ENCODE peak calls at places on chromosomes 7 and 10, in eight cellular contexts. One of them, this sample, is unnamed.

GRCh38 chr7:55288070-55288824 is 76.9 kb upstream of the LANCL2 start:
- DNase-seq in T follicular helper cell: no peak
- DNase-seq in naive thymus-derived CD4-positive, alpha-beta T cell: no peak
- DNase-seq in esophagus muscularis mucosa: no peak
- DNase-seq in endothelial cell: no peak
- DNase-seq in right lobe of liver: no peak
- DNase-seq in mesendoderm: no peak
- DNase-seq in brain microvascular endothelial cell: no peak
- DNase-seq in this sample: no peak

GRCh38 chr7:48087349-48087748 is 1.7 kb upstream of the UPP1 start:
- DNase-seq in mesendoderm: peak; percentile 55
- DNase-seq in brain microvascular endothelial cell: peak; percentile 67
- DNase-seq in T follicular helper cell: no peak
- DNase-seq in right lobe of liver: no peak
- DNase-seq in naive thymus-derived CD4-positive, alpha-beta T cell: peak; percentile 25
- DNase-seq in endothelial cell: no peak
- DNase-seq in esophagus muscularis mucosa: peak; percentile 37
- DNase-seq in this sample: no peak

GRCh38 chr7:23012797-23013714 is 874 bp downstream of the HYCC1 start:
- DNase-seq in naive thymus-derived CD4-positive, alpha-beta T cell: no peak
- DNase-seq in endothelial cell: peak; percentile 56
- DNase-seq in T follicular helper cell: no peak
- DNase-seq in mesendoderm: peak; percentile 66
- DNase-seq in esophagus muscularis mucosa: no peak
- DNase-seq in right lobe of liver: peak; percentile 64
- DNase-seq in brain microvascular endothelial cell: peak; percentile 18
- DNase-seq in this sample: peak; percentile 30

GRCh38 chr10:48574817-48575380 is 30.0 kb downstream of the ARHGAP22 start:
- DNase-seq in naive thymus-derived CD4-positive, alpha-beta T cell: no peak
- DNase-seq in T follicular helper cell: no peak
- DNase-seq in right lobe of liver: no peak
- DNase-seq in endothelial cell: no peak
- DNase-seq in brain microvascular endothelial cell: no peak
- DNase-seq in esophagus muscularis mucosa: no peak
- DNase-seq in mesendoderm: no peak
- DNase-seq in this sample: no peak

GRCh38 chr10:116385994-116386809 is 41.4 kb upstream of the PNLIPRP3 start:
- DNase-seq in endothelial cell: peak; percentile 25
- DNase-seq in right lobe of liver: no peak
- DNase-seq in mesendoderm: peak; percentile 46
- DNase-seq in brain microvascular endothelial cell: peak; percentile 29
- DNase-seq in esophagus muscularis mucosa: no peak
- DNase-seq in naive thymus-derived CD4-positive, alpha-beta T cell: no peak
- DNase-seq in T follicular helper cell: no peak
- DNase-seq in this sample: no peak

GRCh38 chr10:105950410-105950809 is 1214.1 kb downstream of the SORCS1 start:
- DNase-seq in endothelial cell: peak; percentile 57
- DNase-seq in esophagus muscularis mucosa: no peak
- DNase-seq in brain microvascular endothelial cell: peak; percentile 24
- DNase-seq in mesendoderm: peak; percentile 75
- DNase-seq in right lobe of liver: peak; percentile 36
- DNase-seq in T follicular helper cell: no peak
- DNase-seq in naive thymus-derived CD4-positive, alpha-beta T cell: no peak
- DNase-seq in this sample: peak; percentile 53

GRCh38 chr7:31776616-31777015 is 89.6 kb downstream of the PPP1R17 start:
- DNase-seq in esophagus muscularis mucosa: no peak
- DNase-seq in endothelial cell: no peak
- DNase-seq in right lobe of liver: no peak
- DNase-seq in naive thymus-derived CD4-positive, alpha-beta T cell: no peak
- DNase-seq in brain microvascular endothelial cell: peak; percentile 59
- DNase-seq in T follicular helper cell: no peak
- DNase-seq in mesendoderm: peak; percentile 84
- DNase-seq in this sample: no peak

GRCh38 chr7:85160223-85160622 is 26.6 kb downstream of the SEMA3D start:
- DNase-seq in T follicular helper cell: no peak
- DNase-seq in naive thymus-derived CD4-positive, alpha-beta T cell: no peak
- DNase-seq in right lobe of liver: no peak
- DNase-seq in endothelial cell: no peak
- DNase-seq in esophagus muscularis mucosa: no peak
- DNase-seq in brain microvascular endothelial cell: peak; percentile 15
- DNase-seq in mesendoderm: no peak
- DNase-seq in this sample: no peak

GRCh38 chr10:90775351-90776028 is 82.3 kb downstream of the HTR7 start:
- DNase-seq in mesendoderm: peak; percentile 88
- DNase-seq in esophagus muscularis mucosa: no peak
- DNase-seq in endothelial cell: no peak
- DNase-seq in brain microvascular endothelial cell: peak; percentile 72
- DNase-seq in right lobe of liver: no peak
- DNase-seq in naive thymus-derived CD4-positive, alpha-beta T cell: no peak
- DNase-seq in T follicular helper cell: no peak
- DNase-seq in this sample: no peak

GRCh38 chr10:60139798-60140566 is 233.6 kb upstream of the CCDC6 start:
- DNase-seq in endothelial cell: no peak
- DNase-seq in naive thymus-derived CD4-positive, alpha-beta T cell: no peak
- DNase-seq in esophagus muscularis mucosa: no peak
- DNase-seq in T follicular helper cell: no peak
- DNase-seq in right lobe of liver: no peak
- DNase-seq in brain microvascular endothelial cell: peak; percentile 10
- DNase-seq in mesendoderm: peak; percentile 93
- DNase-seq in this sample: no peak

GRCh38 chr7:44463169-44463808 is 27.2 kb downstream of the NUDCD3 start:
- DNase-seq in endothelial cell: no peak
- DNase-seq in right lobe of liver: no peak
- DNase-seq in brain microvascular endothelial cell: no peak
- DNase-seq in T follicular helper cell: no peak
- DNase-seq in esophagus muscularis mucosa: no peak
- DNase-seq in naive thymus-derived CD4-positive, alpha-beta T cell: no peak
- DNase-seq in mesendoderm: no peak
- DNase-seq in this sample: no peak

GRCh38 chr7:106255246-106255645 is 29.5 kb downstream of the NAMPT start:
- DNase-seq in mesendoderm: no peak
- DNase-seq in right lobe of liver: no peak
- DNase-seq in brain microvascular endothelial cell: no peak
- DNase-seq in T follicular helper cell: no peak
- DNase-seq in naive thymus-derived CD4-positive, alpha-beta T cell: no peak
- DNase-seq in esophagus muscularis mucosa: no peak
- DNase-seq in endothelial cell: no peak
- DNase-seq in this sample: no peak

GRCh38 chr7:130366561-130366960 is 13.7 kb upstream of the CPA1 start:
- DNase-seq in naive thymus-derived CD4-positive, alpha-beta T cell: no peak
- DNase-seq in T follicular helper cell: no peak
- DNase-seq in brain microvascular endothelial cell: no peak
- DNase-seq in esophagus muscularis mucosa: no peak
- DNase-seq in right lobe of liver: no peak
- DNase-seq in mesendoderm: no peak
- DNase-seq in endothelial cell: no peak
- DNase-seq in this sample: no peak

GRCh38 chr7:5661941-5662340 is 119.5 kb downstream of the RNF216 start:
- DNase-seq in T follicular helper cell: no peak
- DNase-seq in right lobe of liver: no peak
- DNase-seq in esophagus muscularis mucosa: no peak
- DNase-seq in endothelial cell: peak; percentile 61
- DNase-seq in naive thymus-derived CD4-positive, alpha-beta T cell: no peak
- DNase-seq in brain microvascular endothelial cell: no peak
- DNase-seq in mesendoderm: no peak
- DNase-seq in this sample: no peak

GRCh38 chr10:60629332-60629731 is 148.9 kb upstream of the CDK1 start:
- DNase-seq in brain microvascular endothelial cell: no peak
- DNase-seq in T follicular helper cell: no peak
- DNase-seq in mesendoderm: peak; percentile 63
- DNase-seq in naive thymus-derived CD4-positive, alpha-beta T cell: no peak
- DNase-seq in esophagus muscularis mucosa: no peak
- DNase-seq in right lobe of liver: no peak
- DNase-seq in endothelial cell: no peak
- DNase-seq in this sample: no peak

GRCh38 chr7:29444267-29444666 is 119.4 kb upstream of the PRR15 start:
- DNase-seq in endothelial cell: no peak
- DNase-seq in brain microvascular endothelial cell: no peak
- DNase-seq in mesendoderm: no peak
- DNase-seq in naive thymus-derived CD4-positive, alpha-beta T cell: no peak
- DNase-seq in right lobe of liver: no peak
- DNase-seq in esophagus muscularis mucosa: no peak
- DNase-seq in T follicular helper cell: no peak
- DNase-seq in this sample: no peak

GRCh38 chr7:133001727-133002126 is 80.2 kb downstream of the CHCHD3 start:
- DNase-seq in naive thymus-derived CD4-positive, alpha-beta T cell: no peak
- DNase-seq in esophagus muscularis mucosa: no peak
- DNase-seq in right lobe of liver: no peak
- DNase-seq in T follicular helper cell: no peak
- DNase-seq in brain microvascular endothelial cell: no peak
- DNase-seq in endothelial cell: no peak
- DNase-seq in mesendoderm: no peak
- DNase-seq in this sample: no peak

GRCh38 chr7:80918406-80918805 is 445 bp downstream of the SEMA3C start:
- DNase-seq in right lobe of liver: no peak
- DNase-seq in T follicular helper cell: no peak
- DNase-seq in mesendoderm: peak; percentile 74
- DNase-seq in endothelial cell: no peak
- DNase-seq in esophagus muscularis mucosa: no peak
- DNase-seq in naive thymus-derived CD4-positive, alpha-beta T cell: no peak
- DNase-seq in brain microvascular endothelial cell: no peak
- DNase-seq in this sample: no peak

GRCh38 chr7:76364198-76364584 is 5.4 kb upstream of the YWHAG start:
- DNase-seq in brain microvascular endothelial cell: no peak
- DNase-seq in mesendoderm: peak; percentile 54
- DNase-seq in esophagus muscularis mucosa: no peak
- DNase-seq in right lobe of liver: no peak
- DNase-seq in endothelial cell: no peak
- DNase-seq in T follicular helper cell: no peak
- DNase-seq in naive thymus-derived CD4-positive, alpha-beta T cell: no peak
- DNase-seq in this sample: no peak

GRCh38 chr7:35825984-35826383 is 25.1 kb downstream of the SEPTIN7 start:
- DNase-seq in right lobe of liver: no peak
- DNase-seq in naive thymus-derived CD4-positive, alpha-beta T cell: no peak
- DNase-seq in brain microvascular endothelial cell: no peak
- DNase-seq in esophagus muscularis mucosa: no peak
- DNase-seq in endothelial cell: no peak
- DNase-seq in T follicular helper cell: no peak
- DNase-seq in mesendoderm: no peak
- DNase-seq in this sample: no peak

GRCh38 chr7:17405786-17406185 is 107.3 kb downstream of the AHR start:
- DNase-seq in brain microvascular endothelial cell: peak; percentile 95
- DNase-seq in T follicular helper cell: no peak
- DNase-seq in esophagus muscularis mucosa: no peak
- DNase-seq in endothelial cell: no peak
- DNase-seq in right lobe of liver: peak; percentile 29
- DNase-seq in naive thymus-derived CD4-positive, alpha-beta T cell: no peak
- DNase-seq in mesendoderm: no peak
- DNase-seq in this sample: no peak

GRCh38 chr7:108335264-108335918 is 120.8 kb downstream of the NRCAM start:
- DNase-seq in brain microvascular endothelial cell: peak; percentile 27
- DNase-seq in right lobe of liver: no peak
- DNase-seq in mesendoderm: no peak
- DNase-seq in esophagus muscularis mucosa: no peak
- DNase-seq in endothelial cell: peak; percentile 11
- DNase-seq in naive thymus-derived CD4-positive, alpha-beta T cell: no peak
- DNase-seq in T follicular helper cell: no peak
- DNase-seq in this sample: no peak

GRCh38 chr7:98233241-98234070 is 18.6 kb downstream of the TECPR1 start:
- DNase-seq in endothelial cell: no peak
- DNase-seq in T follicular helper cell: no peak
- DNase-seq in esophagus muscularis mucosa: no peak
- DNase-seq in right lobe of liver: no peak
- DNase-seq in mesendoderm: no peak
- DNase-seq in naive thymus-derived CD4-positive, alpha-beta T cell: no peak
- DNase-seq in brain microvascular endothelial cell: no peak
- DNase-seq in this sample: no peak

GRCh38 chr10:74967850-74968620 is 141.6 kb downstream of the KAT6B start:
- DNase-seq in endothelial cell: no peak
- DNase-seq in naive thymus-derived CD4-positive, alpha-beta T cell: peak; percentile 52
- DNase-seq in brain microvascular endothelial cell: no peak
- DNase-seq in right lobe of liver: no peak
- DNase-seq in esophagus muscularis mucosa: no peak
- DNase-seq in T follicular helper cell: no peak
- DNase-seq in mesendoderm: no peak
- DNase-seq in this sample: no peak

GRCh38 chr7:26593405-26593804 is 271.0 kb downstream of the SKAP2 start:
- DNase-seq in esophagus muscularis mucosa: peak; percentile 91
- DNase-seq in T follicular helper cell: no peak
- DNase-seq in naive thymus-derived CD4-positive, alpha-beta T cell: no peak
- DNase-seq in endothelial cell: no peak
- DNase-seq in right lobe of liver: no peak
- DNase-seq in brain microvascular endothelial cell: no peak
- DNase-seq in mesendoderm: no peak
- DNase-seq in this sample: no peak